ENCODE peak calls at places on chromosomes 4 and X, in four cellular contexts. One of them, this sample, is unnamed.
A peak's percentile ranks its signal among the peaks of the same experiment; 100 is the strongest.

GRCh38 chrX:66654411-66654810 is 15.5 kb upstream of the EDA2R start:
- DNase-seq in OCI-LY7: no peak
- DNase-seq in astrocyte: no peak
- DNase-seq in heart left ventricle: no peak
- DNase-seq in this sample: no peak

GRCh38 chr4:21769404-21770147 is 179.0 kb downstream of the KCNIP4 start:
- DNase-seq in OCI-LY7: no peak
- DNase-seq in astrocyte: peak; percentile 89
- DNase-seq in heart left ventricle: no peak
- DNase-seq in this sample: no peak

GRCh38 chrX:16797358-16797757 is 11.1 kb downstream of the TXLNG start:
- DNase-seq in OCI-LY7: no peak
- DNase-seq in astrocyte: peak; percentile 19
- DNase-seq in heart left ventricle: no peak
- DNase-seq in this sample: no peak

GRCh38 chrX:110087485-110088356 is 84.8 kb downstream of the TMEM164 start:
- DNase-seq in OCI-LY7: no peak
- DNase-seq in astrocyte: peak; percentile 94
- DNase-seq in heart left ventricle: no peak
- DNase-seq in this sample: no peak

GRCh38 chrX:3244955-3245354 is 101.5 kb downstream of the MXRA5 start:
- DNase-seq in OCI-LY7: no peak
- DNase-seq in astrocyte: no peak
- DNase-seq in heart left ventricle: no peak
- DNase-seq in this sample: no peak

GRCh38 chr4:92021203-92021602 is 282.6 kb upstream of the GRID2 start:
- DNase-seq in OCI-LY7: no peak
- DNase-seq in astrocyte: no peak
- DNase-seq in heart left ventricle: no peak
- DNase-seq in this sample: no peak

GRCh38 chr4:178712486-178712885 is 1270.2 kb upstream of the AGA start:
- DNase-seq in OCI-LY7: no peak
- DNase-seq in astrocyte: no peak
- DNase-seq in heart left ventricle: no peak
- DNase-seq in this sample: no peak

GRCh38 chr4:61628727-61629126 is 428.6 kb downstream of the ADGRL3 start:
- DNase-seq in OCI-LY7: no peak
- DNase-seq in astrocyte: no peak
- DNase-seq in heart left ventricle: no peak
- DNase-seq in this sample: no peak

GRCh38 chr4:37896206-37896605 is 5.3 kb downstream of the TBC1D1 start:
- DNase-seq in OCI-LY7: no peak
- DNase-seq in astrocyte: no peak
- DNase-seq in heart left ventricle: no peak
- DNase-seq in this sample: no peak

GRCh38 chrX:10415704-10416001 is 204.7 kb downstream of the MID1 start:
- DNase-seq in OCI-LY7: no peak
- DNase-seq in astrocyte: peak; percentile 69
- DNase-seq in heart left ventricle: no peak
- DNase-seq in this sample: no peak

GRCh38 chr4:130545596-130545995 is 1449.6 kb downstream of the C4orf33 start:
- DNase-seq in OCI-LY7: no peak
- DNase-seq in astrocyte: no peak
- DNase-seq in heart left ventricle: no peak
- DNase-seq in this sample: no peak

GRCh38 chrX:123830309-123830708 is 29.5 kb upstream of the XIAP start:
- DNase-seq in OCI-LY7: peak; percentile 74
- DNase-seq in astrocyte: peak; percentile 77
- DNase-seq in heart left ventricle: no peak
- DNase-seq in this sample: no peak

GRCh38 chr4:71713611-71714203 is 70.2 kb downstream of the GC start:
- DNase-seq in OCI-LY7: peak; percentile 39
- DNase-seq in astrocyte: peak; percentile 38
- DNase-seq in heart left ventricle: no peak
- DNase-seq in this sample: no peak

GRCh38 chrX:118730500-118731247 is 3.3 kb downstream of the IL13RA1 start:
- DNase-seq in OCI-LY7: no peak
- DNase-seq in astrocyte: peak; percentile 64
- DNase-seq in heart left ventricle: no peak
- DNase-seq in this sample: no peak

GRCh38 chrX:47900833-47901232 is 64.1 kb downstream of the ZNF81 start:
- DNase-seq in OCI-LY7: peak; percentile 48
- DNase-seq in astrocyte: no peak
- DNase-seq in heart left ventricle: no peak
- DNase-seq in this sample: no peak

GRCh38 chr4:143616771-143617170 is 83.7 kb downstream of the FREM3 start:
- DNase-seq in OCI-LY7: no peak
- DNase-seq in astrocyte: peak; percentile 94
- DNase-seq in heart left ventricle: no peak
- DNase-seq in this sample: peak; percentile 47

GRCh38 chr4:64157397-64157796 is 251.9 kb downstream of the TECRL start:
- DNase-seq in OCI-LY7: no peak
- DNase-seq in astrocyte: no peak
- DNase-seq in heart left ventricle: no peak
- DNase-seq in this sample: no peak

GRCh38 chrX:19593684-19594083 is 78.4 kb upstream of the MAP3K15 start:
- DNase-seq in OCI-LY7: peak; percentile 48
- DNase-seq in astrocyte: peak; percentile 23
- DNase-seq in heart left ventricle: no peak
- DNase-seq in this sample: peak; percentile 2

GRCh38 chr4:134201216-134202098 is at the start of gene PABPC4L:
- DNase-seq in OCI-LY7: no peak
- DNase-seq in astrocyte: peak; percentile 70
- DNase-seq in heart left ventricle: peak; percentile 70
- DNase-seq in this sample: no peak

GRCh38 chr4:157992038-157992706 is 180.7 kb downstream of the GASK1B start:
- DNase-seq in OCI-LY7: peak; percentile 38
- DNase-seq in astrocyte: peak; percentile 42
- DNase-seq in heart left ventricle: peak; percentile 58
- DNase-seq in this sample: peak; percentile 53

GRCh38 chr4:85402371-85402770 is 72.6 kb upstream of the ARHGAP24 start:
- DNase-seq in OCI-LY7: no peak
- DNase-seq in astrocyte: peak; percentile 86
- DNase-seq in heart left ventricle: no peak
- DNase-seq in this sample: no peak

GRCh38 chrX:16978193-16978984 is 31.9 kb downstream of the REPS2 start:
- DNase-seq in OCI-LY7: no peak
- DNase-seq in astrocyte: no peak
- DNase-seq in heart left ventricle: no peak
- DNase-seq in this sample: no peak

GRCh38 chr4:31081375-31081774 is 361.2 kb downstream of the PCDH7 start:
- DNase-seq in OCI-LY7: no peak
- DNase-seq in astrocyte: peak; percentile 78
- DNase-seq in heart left ventricle: no peak
- DNase-seq in this sample: no peak

GRCh38 chr4:31084806-31085416 is 364.7 kb downstream of the PCDH7 start:
- DNase-seq in OCI-LY7: no peak
- DNase-seq in astrocyte: peak; percentile 35
- DNase-seq in heart left ventricle: no peak
- DNase-seq in this sample: no peak

GRCh38 chr4:31086771-31087330 is 366.7 kb downstream of the PCDH7 start:
- DNase-seq in OCI-LY7: no peak
- DNase-seq in astrocyte: peak; percentile 64
- DNase-seq in heart left ventricle: no peak
- DNase-seq in this sample: no peak

GRCh38 chr4:31085736-31086135 is 365.6 kb downstream of the PCDH7 start:
- DNase-seq in OCI-LY7: no peak
- DNase-seq in astrocyte: no peak
- DNase-seq in heart left ventricle: no peak
- DNase-seq in this sample: no peak

DNA sequence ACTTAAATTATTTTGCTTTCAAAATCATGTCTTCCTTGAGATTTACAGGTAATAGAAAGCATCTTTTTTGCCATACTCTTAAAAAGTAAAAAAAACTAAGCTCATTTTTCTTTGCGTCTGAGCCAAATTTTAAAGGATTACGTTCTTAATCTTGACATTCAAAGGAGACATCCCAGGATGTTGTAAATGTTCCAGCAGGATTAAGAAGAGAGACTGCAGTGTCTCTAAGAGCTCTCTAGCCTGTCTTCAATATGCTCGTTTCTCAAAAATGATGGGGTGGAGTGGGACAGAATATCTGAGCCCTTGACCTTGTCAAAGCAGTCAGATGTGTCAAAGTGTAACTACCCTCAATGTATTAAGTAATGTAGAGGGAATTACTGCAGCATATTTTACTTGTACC is 363.3 kb downstream of the PCDH7 start:
- DNase-seq in OCI-LY7: no peak
- DNase-seq in astrocyte: no peak
- DNase-seq in heart left ventricle: no peak
- DNase-seq in this sample: no peak
- H3K4me1 ChIP-seq in OCI-LY7: no peaks in the 10 kb centered on the region
- H3K4me1 ChIP-seq in astrocyte: peaks cover 9% of the 10 kb centered on the region
- H3K4me1 ChIP-seq in heart left ventricle: peaks cover 8% of the 10 kb centered on the region
- H3K4me1 ChIP-seq in this sample: no peaks in the 10 kb centered on the region

GRCh38 chr4:24979554-24979953 is 51.2 kb downstream of the LGI2 start:
- DNase-seq in OCI-LY7: no peak
- DNase-seq in astrocyte: no peak
- DNase-seq in heart left ventricle: peak; percentile 81
- DNase-seq in this sample: no peak
- H3K27ac ChIP-seq in OCI-LY7: no peak overlapping the region
- H3K27ac ChIP-seq in astrocyte: no peak overlapping the region
- H3K27ac ChIP-seq in heart left ventricle: peak overlapping the region; percentile 71
- H3K27ac ChIP-seq in this sample: no peak overlapping the region

GRCh38 chr4:94472056-94472826 is 20.5 kb downstream of the PDLIM5 start:
- DNase-seq in OCI-LY7: no peak
- DNase-seq in astrocyte: peak; percentile 91
- DNase-seq in heart left ventricle: no peak
- DNase-seq in this sample: no peak
- H3K4me1 ChIP-seq in OCI-LY7: no peaks in the 10 kb centered on the region
- H3K4me1 ChIP-seq in astrocyte: peaks cover 7% of the 10 kb centered on the region
- H3K4me1 ChIP-seq in heart left ventricle: peaks cover 75% of the 10 kb centered on the region
- H3K4me1 ChIP-seq in this sample: no peaks in the 10 kb centered on the region

GRCh38 chr4:173532725-173533511 is 2.9 kb upstream of the HAND2 start:
- DNase-seq in OCI-LY7: no peak
- DNase-seq in astrocyte: no peak
- DNase-seq in heart left ventricle: no peak
- DNase-seq in this sample: no peak
- H3K27ac ChIP-seq in OCI-LY7: no peak overlapping the region
- H3K27ac ChIP-seq in astrocyte: no peak overlapping the region
- H3K27ac ChIP-seq in heart left ventricle: peak overlapping the region; percentile 96
- H3K27ac ChIP-seq in this sample: no peak overlapping the region

GRCh38 chr4:54427826-54428225 is 198.7 kb downstream of the PDGFRA start:
- DNase-seq in OCI-LY7: no peak
- DNase-seq in astrocyte: no peak
- DNase-seq in heart left ventricle: no peak
- DNase-seq in this sample: no peak
- H3K4me1 ChIP-seq in OCI-LY7: no peaks in the 10 kb centered on the region
- H3K4me1 ChIP-seq in astrocyte: no peaks in the 10 kb centered on the region
- H3K4me1 ChIP-seq in heart left ventricle: no peaks in the 10 kb centered on the region
- H3K4me1 ChIP-seq in this sample: no peaks in the 10 kb centered on the region

GRCh38 chr4:182143822-182144620 is 99.2 kb upstream of the TENM3 start:
- DNase-seq in OCI-LY7: no peak
- DNase-seq in astrocyte: peak; percentile 89
- DNase-seq in heart left ventricle: no peak
- DNase-seq in this sample: no peak
- H3K27ac ChIP-seq in OCI-LY7: no peak overlapping the region
- H3K27ac ChIP-seq in astrocyte: peak overlapping the region; percentile 96
- H3K27ac ChIP-seq in heart left ventricle: peak overlapping the region; percentile 3
- H3K27ac ChIP-seq in this sample: no peak overlapping the region